ENCODE peak calls at places on chromosome 21, in five cellular contexts. F, Q, M, L and J are unnamed samples.

GRCh38 chr21:14403681-14404318 is 20.9 kb upstream of the HSPA13 start:
- DNase-seq in F (no peak), Q (peak; percentile 2), M (peak; percentile 68), L (peak; percentile 19), J (peak; percentile 9)

GRCh38 chr21:44926364-44927101 is 5.8 kb upstream of the ITGB2 start:
- DNase-seq in L (no peak), F (no peak), M (no peak), Q (no peak), J (no peak)

GRCh38 chr21:35562876-35563275 is 497.4 kb downstream of the SETD4 start:
- DNase-seq in F (no peak), Q (no peak), M (no peak), L (no peak), J (no peak)

GRCh38 chr21:17903029-17903806 is 84.1 kb upstream of the C21orf91 start:
- DNase-seq in L (no peak), Q (no peak), F (no peak), M (peak; percentile 10), J (no peak)

GRCh38 chr21:34367320-34367935 is 3.6 kb downstream of the KCNE2 start:
- DNase-seq in Q (peak; percentile 26), L (peak; percentile 56), F (peak; percentile 47), M (peak; percentile 77), J (no peak)

GRCh38 chr21:33850401-33850800 is 65.2 kb downstream of the ATP5PO start:
- DNase-seq in Q (no peak), F (no peak), L (no peak), M (no peak), J (no peak)

GRCh38 chr21:35375115-35375514 is 326.0 kb upstream of the RUNX1 start:
- DNase-seq in M (no peak), Q (no peak), F (no peak), L (no peak), J (no peak)

GRCh38 chr21:35045539-35046222 is 3.4 kb downstream of the RUNX1 start:
- DNase-seq in L (no peak), M (no peak), F (no peak), Q (no peak), J (no peak)

GRCh38 chr21:23281917-23282316 is 2283.7 kb downstream of the NCAM2 start:
- DNase-seq in F (no peak), L (no peak), Q (no peak), M (no peak), J (no peak)
- TF ChIP-seq HDAC2 in F (no peak), L (no peak), Q (no peak), M (no peak), J (no peak)

DNA sequence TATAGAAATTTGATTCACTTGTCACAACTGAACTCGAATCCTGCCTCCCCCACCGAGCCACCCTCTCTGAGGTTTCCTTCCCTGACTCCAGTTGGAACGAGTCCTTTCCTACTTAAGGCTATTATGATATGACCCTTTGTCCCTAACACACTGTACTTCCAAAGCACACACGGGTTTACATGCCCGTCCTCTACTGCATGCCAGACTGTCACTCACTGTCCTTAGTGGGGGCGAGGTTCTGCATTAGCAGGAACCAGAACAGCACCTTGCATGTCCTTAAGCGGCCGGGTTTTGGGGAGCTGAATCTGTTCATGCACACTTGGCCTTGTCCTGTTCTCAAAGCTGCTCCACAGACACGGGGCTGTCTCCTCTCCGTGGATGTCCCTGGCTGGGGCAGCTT is 164.6 kb upstream of the KCNJ6 start:
- DNase-seq in M (no peak), Q (no peak), F (no peak), L (no peak), J (no peak)
- TF ChIP-seq HDAC2 in M (no peak), Q (no peak), F (no peak), L (no peak), J (no peak)

GRCh38 chr21:31162827-31163226 is 124.6 kb upstream of the KRTAP19-8 start:
- DNase-seq in M (no peak), F (no peak), L (no peak), Q (no peak), J (no peak)
- TF ChIP-seq HDAC2 in M (no peak), F (no peak), L (no peak), Q (no peak), J (no peak)

GRCh38 chr21:29585462-29585861 is 286.7 kb downstream of the BACH1 start:
- DNase-seq in Q (no peak), M (no peak), L (no peak), F (no peak), J (no peak)
- TF ChIP-seq HDAC2 in Q (no peak), M (no peak), L (no peak), F (no peak), J (no peak)

GRCh38 chr21:43703068-43703880 is 15.7 kb upstream of the PDXK start:
- DNase-seq in M (peak; percentile 73), F (peak; percentile 67), Q (no peak), L (peak; percentile 57), J (no peak)
- TF ChIP-seq HDAC2 in M (no peak), F (no peak), Q (no peak), L (no peak), J (no peak)

GRCh38 chr21:29152936-29153335 is 22.5 kb downstream of the MAP3K7CL start:
- DNase-seq in Q (no peak), F (no peak), L (no peak), M (no peak), J (no peak)

GRCh38 chr21:29155933-29156260 is 25.5 kb downstream of the MAP3K7CL start:
- DNase-seq in Q (no peak), L (no peak), M (no peak), F (no peak), J (no peak)

GRCh38 chr21:29157084-29157483 is 26.6 kb downstream of the MAP3K7CL start:
- DNase-seq in Q (no peak), M (no peak), L (no peak), F (no peak), J (no peak)

GRCh38 chr21:29154270-29154669 is 23.8 kb downstream of the MAP3K7CL start:
- DNase-seq in F (no peak), M (no peak), L (no peak), Q (no peak), J (no peak)

DNA sequence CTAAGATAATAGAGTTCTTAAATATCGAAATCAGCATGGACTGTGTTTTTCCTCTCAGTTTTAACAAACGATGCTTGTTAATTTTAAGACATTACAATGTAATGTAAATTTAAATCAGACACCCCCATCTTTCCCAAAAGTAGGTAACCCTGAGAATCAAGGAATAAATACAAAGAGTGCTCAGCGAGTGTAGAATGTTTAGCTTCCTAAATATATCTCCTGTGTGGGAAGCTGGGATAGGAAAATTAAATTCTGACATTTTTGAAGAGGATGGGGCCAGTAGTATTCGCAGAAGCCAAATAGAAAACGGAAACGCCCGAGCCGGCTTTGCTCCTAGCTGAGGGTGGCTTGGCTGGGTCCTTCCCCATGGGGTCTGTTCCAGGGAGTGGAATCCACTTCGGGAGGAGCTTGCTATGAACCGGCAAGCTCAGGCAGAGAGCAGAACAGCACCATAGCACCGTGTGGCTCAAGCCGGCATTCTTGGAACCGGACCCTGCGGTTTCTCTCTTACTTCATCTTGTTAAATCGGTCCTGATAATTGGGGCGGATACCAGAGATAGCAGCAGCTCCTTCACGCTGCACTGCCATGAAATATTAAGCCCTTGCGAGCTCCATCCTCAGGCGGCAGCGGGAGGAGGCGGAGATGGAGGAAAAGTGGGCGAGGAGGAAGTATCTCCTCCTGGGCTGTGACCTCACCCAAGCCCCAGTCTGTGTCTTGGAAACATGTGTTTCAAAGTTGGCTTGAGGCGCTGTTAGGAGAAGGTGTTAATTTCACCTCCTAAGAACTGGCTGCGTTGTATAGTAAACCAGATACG is 24.9 kb downstream of the MAP3K7CL start:
- DNase-seq in M (peak; percentile 48), L (no peak), F (no peak), Q (no peak), J (no peak)
- TF ChIP-seq HDAC2 in M (no peak), L (no peak), F (no peak), Q (no peak), J (no peak)

DNA sequence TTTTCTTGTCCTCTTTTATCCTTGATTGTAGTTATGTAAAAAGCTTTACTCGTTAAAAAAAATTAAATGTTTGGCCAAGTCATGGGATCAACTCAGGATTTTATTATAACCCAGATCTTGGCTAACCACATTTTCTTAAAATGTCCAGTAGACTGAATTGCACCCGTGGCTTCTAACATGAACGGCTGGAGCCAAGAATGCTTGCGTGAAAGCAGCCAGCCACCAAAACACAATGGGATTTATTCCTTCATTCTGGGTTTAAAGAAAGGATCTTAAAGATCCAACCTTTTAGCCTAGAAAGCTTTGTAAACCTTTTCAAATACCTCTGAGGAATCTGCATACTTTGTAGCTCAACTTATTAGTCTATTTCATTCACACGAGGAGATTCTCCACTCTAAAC is 404.4 kb downstream of the USP25 start:
- DNase-seq in F (no peak), L (no peak), M (no peak), Q (no peak), J (no peak)
- TF ChIP-seq HDAC2 in F (no peak), L (no peak), M (no peak), Q (no peak), J (no peak)

DNA sequence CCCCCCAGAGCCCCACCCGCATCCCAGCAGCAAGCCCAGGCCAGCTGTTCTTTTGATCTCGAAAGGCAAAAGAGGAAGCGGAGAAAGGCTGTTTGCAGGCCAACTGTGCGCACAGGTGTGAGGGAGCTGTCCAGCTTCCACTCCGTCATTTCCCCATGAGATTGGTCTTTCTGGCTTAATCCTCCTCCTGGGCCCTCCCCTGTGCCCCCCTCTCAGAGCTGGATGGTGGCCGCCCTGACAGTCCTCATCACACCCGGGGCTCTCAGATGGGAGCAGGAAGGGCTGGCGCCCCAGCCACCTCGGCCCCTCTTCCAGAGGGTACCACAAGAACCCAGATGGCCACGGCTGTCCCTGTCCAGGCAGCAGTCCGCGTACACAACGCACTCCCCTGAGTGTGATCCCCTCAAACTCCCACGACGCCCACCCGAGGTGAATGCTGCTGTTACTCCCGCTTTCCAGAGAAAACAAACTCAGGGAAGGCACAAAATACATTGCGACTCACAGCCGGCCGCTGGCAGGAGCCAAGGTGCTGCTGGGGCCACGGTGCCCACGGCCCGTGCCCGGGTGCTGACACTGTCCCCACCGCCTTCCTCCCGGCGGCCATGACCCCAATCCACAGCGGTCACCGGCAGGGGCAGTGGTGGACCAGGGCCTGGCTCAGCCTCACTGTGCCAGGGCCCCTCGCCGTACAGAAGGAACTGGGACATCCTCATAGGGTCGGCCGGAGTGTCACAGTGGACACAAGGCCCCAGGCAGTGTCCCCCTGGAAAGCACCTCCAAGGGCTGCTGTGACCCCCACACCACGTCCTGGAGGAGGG is 121.9 kb downstream of the CRYAA start:
- DNase-seq in F (no peak), M (no peak), Q (no peak), L (no peak), J (no peak)
- TF ChIP-seq HDAC2 in F (no peak), M (no peak), Q (no peak), L (no peak), J (no peak)

GRCh38 chr21:41509206-41509496 is 1.2 kb upstream of the TMPRSS2 start:
- DNase-seq in L (no peak), M (no peak), F (no peak), Q (no peak), J (no peak)

GRCh38 chr21:41510500-41510899 is 2.5 kb upstream of the TMPRSS2 start:
- DNase-seq in L (peak; percentile 36), Q (no peak), M (no peak), F (no peak), J (no peak)

GRCh38 chr21:41508415-41509205 is 652 bp upstream of the TMPRSS2 start:
- DNase-seq in F (peak; percentile 76), Q (no peak), L (no peak), M (no peak), J (no peak)

GRCh38 chr21:41509733-41510132 is 1.8 kb upstream of the TMPRSS2 start:
- DNase-seq in F (no peak), Q (no peak), M (no peak), L (no peak), J (no peak)

DNA sequence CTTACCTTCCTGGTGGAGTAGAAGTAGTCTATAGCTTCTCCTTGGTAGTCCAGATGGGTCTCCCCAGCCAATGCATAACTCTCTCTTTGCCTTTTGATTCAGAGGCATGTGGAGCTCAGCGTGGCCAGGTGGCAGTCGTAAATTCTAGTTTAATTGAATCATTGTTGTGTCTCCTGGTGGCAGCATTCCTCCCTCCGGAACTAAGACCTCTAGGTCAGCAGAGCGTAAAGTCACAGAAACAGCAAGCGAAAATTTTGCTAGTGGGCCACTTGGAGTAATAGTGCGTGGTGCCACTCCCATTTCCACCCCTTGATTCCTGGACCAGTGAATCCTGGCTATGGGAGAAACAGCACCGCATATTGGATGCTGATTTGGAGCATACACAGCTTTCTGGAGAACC is 3.9 kb upstream of the TMPRSS2 start:
- DNase-seq in M (no peak), Q (no peak), F (no peak), L (no peak), J (no peak)
- TF ChIP-seq HDAC2 in M (no peak), Q (no peak), F (no peak), L (no peak), J (no peak)